ENCODE peak calls at places on chromosomes 5 and 9, in seven cellular contexts. O is IMR-90, I is HCT116, L is testis, S is thyroid gland, Z is endothelial cell of umbilical vein, U is H54. V is an unnamed sample.
A peak's percentile ranks its signal among the peaks of the same experiment; 100 is the strongest.

GRCh38 chr5:115872447-115872846 is 30.7 kb downstream of the AP3S1 start:
- DNase-seq in Z (no peak), L (no peak), S (no peak), U (no peak), O (no peak), I (no peak), V (no peak)

GRCh38 chr9:116112236-116112635 is 41.4 kb upstream of the PAPPA start:
- DNase-seq in L (no peak), O (peak; percentile 31), I (no peak), S (no peak), U (no peak), Z (peak; percentile 5), V (no peak)

GRCh38 chr9:23492126-23493002 is 333.7 kb downstream of the ELAVL2 start:
- DNase-seq in O (peak; percentile 0), Z (peak; percentile 64), S (no peak), L (no peak), I (no peak), U (peak; percentile 10), V (peak; percentile 6)

GRCh38 chr5:115559524-115559923 is 14.9 kb upstream of the FEM1C start:
- DNase-seq in Z (no peak), I (no peak), O (peak; percentile 82), U (no peak), L (no peak), S (no peak), V (no peak)

GRCh38 chr9:130286072-130286770 is 20.7 kb downstream of the HMCN2 start:
- DNase-seq in U (no peak), Z (no peak), O (no peak), I (no peak), S (no peak), L (no peak), V (no peak)

GRCh38 chr5:173210877-173211276 is 24.1 kb downstream of the NKX2-5 start:
- DNase-seq in O (no peak), I (no peak), U (no peak), S (no peak), L (no peak), Z (no peak), V (no peak)

GRCh38 chr9:130288926-130289705 is 23.6 kb downstream of the HMCN2 start:
- DNase-seq in U (no peak), I (no peak), L (no peak), S (peak; percentile 69), Z (no peak), O (no peak), V (no peak)

GRCh38 chr9:95131023-95131943 is 186.2 kb downstream of the FANCC start:
- DNase-seq in I (peak; percentile 21), S (peak; percentile 73), Z (peak; percentile 66), U (peak; percentile 81), L (peak; percentile 87), O (peak; percentile 60), V (peak; percentile 33)

GRCh38 chr9:135306699-135307098 is 172.9 kb upstream of the PPP1R26 start:
- DNase-seq in S (no peak), L (no peak), O (no peak), U (no peak), Z (no peak), I (no peak), V (no peak)

GRCh38 chr5:34622046-34622435 is 34.1 kb upstream of the RAI14 start:
- DNase-seq in S (no peak), L (no peak), I (no peak), U (no peak), O (peak; percentile 36), Z (no peak), V (no peak)

GRCh38 chr9:70778568-70778967 is 342.9 kb downstream of the TRPM3 start:
- DNase-seq in Z (no peak), S (no peak), O (no peak), L (no peak), I (no peak), U (no peak), V (no peak)

GRCh38 chr9:99807276-99807852 is 14.3 kb upstream of the NR4A3 start:
- DNase-seq in U (peak; percentile 60), I (no peak), S (peak; percentile 86), Z (peak; percentile 61), L (peak; percentile 82), O (peak; percentile 59), V (peak; percentile 65)

GRCh38 chr9:95349109-95350038 is 31.9 kb upstream of the FANCC start:
- DNase-seq in I (no peak), U (no peak), L (no peak), Z (no peak), O (no peak), S (no peak), V (no peak)

GRCh38 chr5:151694035-151694485 is 7.3 kb upstream of the SPARC start:
- DNase-seq in S (no peak), I (no peak), O (no peak), Z (no peak), L (peak; percentile 95), U (no peak), V (no peak)

GRCh38 chr9:124834586-124834985 is 18.7 kb upstream of the WDR38 start:
- DNase-seq in O (peak; percentile 67), U (peak; percentile 87), Z (no peak), I (peak; percentile 84), S (peak; percentile 36), L (no peak), V (no peak)

GRCh38 chr5:61334224-61335196 is 2.5 kb downstream of the ZSWIM6 start:
- DNase-seq in S (peak; percentile 10), L (no peak), U (no peak), I (no peak), Z (peak; percentile 46), O (peak; percentile 76), V (no peak)

GRCh38 chr5:55338092-55338613 is 30.4 kb downstream of the MTREX start:
- DNase-seq in S (no peak), O (peak; percentile 2), I (no peak), L (no peak), Z (peak; percentile 31), U (no peak), V (no peak)

GRCh38 chr9:99660191-99660636 is 161.5 kb upstream of the NR4A3 start:
- DNase-seq in L (no peak), S (no peak), O (no peak), Z (no peak), U (no peak), I (no peak), V (no peak)

GRCh38 chr5:128052764-128053163 is 30.8 kb upstream of the SLC12A2 start:
- DNase-seq in O (peak; percentile 35), Z (no peak), S (no peak), I (no peak), L (no peak), U (no peak), V (no peak)

GRCh38 chr9:2727966-2728613 is 10.8 kb downstream of the KCNV2 start:
- DNase-seq in O (peak; percentile 71), L (peak; percentile 71), Z (peak; percentile 76), I (peak; percentile 4), U (no peak), S (peak; percentile 46), V (peak; percentile 78)

GRCh38 chr5:157828949-157829639 is 29.9 kb downstream of the CLINT1 start:
- DNase-seq in O (no peak), U (peak; percentile 8), Z (peak; percentile 19), S (no peak), I (no peak), L (no peak), V (peak; percentile 48)

GRCh38 chr9:129164246-129164930 is 13.7 kb downstream of the IER5L start:
- DNase-seq in Z (no peak), O (peak; percentile 53), U (no peak), S (no peak), I (no peak), L (peak; percentile 74), V (no peak)

GRCh38 chr5:15807248-15807647 is 307.3 kb downstream of the FBXL7 start:
- DNase-seq in S (no peak), Z (no peak), I (no peak), O (peak; percentile 13), L (peak; percentile 25), U (no peak), V (no peak)

GRCh38 chr5:74974451-74975089 is 77.8 kb downstream of the GCNT4 start:
- DNase-seq in Z (no peak), L (no peak), O (no peak), I (no peak), S (no peak), U (no peak), V (no peak)
- TF ChIP-seq POLR2A in Z (no peak), L (no peak), O (no peak), I (no peak), S (no peak), U (no peak), V (no peak)

DNA sequence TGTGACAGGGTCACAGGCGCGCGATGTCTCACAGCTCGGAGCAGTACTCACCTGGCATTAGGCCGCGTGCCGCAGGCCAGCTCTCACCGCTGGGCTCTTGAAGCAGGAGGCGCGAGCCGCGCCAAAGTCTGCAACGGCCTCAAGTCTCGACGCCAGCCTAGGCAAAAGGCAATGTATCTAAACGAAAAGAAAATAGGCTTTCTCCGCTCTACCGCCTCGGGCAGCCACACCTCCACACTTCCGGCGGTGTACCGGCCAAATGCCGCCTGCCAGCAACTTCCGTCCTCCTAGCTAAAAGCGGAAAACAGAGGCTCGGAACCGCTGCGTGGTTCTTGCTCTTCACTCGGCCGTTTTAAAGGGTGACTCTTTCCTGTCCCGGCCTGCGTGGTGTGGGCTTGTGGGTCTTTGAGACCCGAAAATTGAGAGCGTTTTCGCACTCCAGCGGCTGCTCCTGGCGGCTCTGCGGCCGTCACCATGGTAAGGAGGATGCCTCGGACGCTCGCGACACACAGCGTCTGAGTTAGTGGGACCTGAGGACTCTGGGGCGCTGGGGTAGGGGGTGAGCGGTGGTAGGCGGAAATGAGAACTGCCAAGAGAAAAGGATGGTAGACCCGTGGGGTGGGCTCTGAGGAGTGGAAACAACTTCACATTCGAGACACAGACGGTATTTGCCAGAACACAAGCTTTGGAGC is at the start of the genes GFM2 and NSA2:
- DNase-seq in O (peak; percentile 94), S (peak; percentile 93), Z (peak; percentile 97), U (peak; percentile 44), L (peak; percentile 96), I (peak; percentile 91), V (peak; percentile 96)
- TF ChIP-seq POLR2A in O (peak; percentile 61), S (no peak), Z (peak; percentile 63), U (peak; percentile 30), L (no peak), I (peak; percentile 46), V (peak; percentile 66)

GRCh38 chr5:170280090-170280493 is 17.5 kb downstream of the LCP2 start:
- DNase-seq in Z (no peak), S (peak; percentile 20), L (peak; percentile 66), O (no peak), I (no peak), U (no peak), V (no peak)

GRCh38 chr5:170283296-170283695 is 14.3 kb downstream of the LCP2 start:
- DNase-seq in S (no peak), I (no peak), O (no peak), L (no peak), U (no peak), Z (no peak), V (peak; percentile 49)

GRCh38 chr5:170277953-170278352 is 19.6 kb downstream of the LCP2 start:
- DNase-seq in S (peak; percentile 84), Z (no peak), O (no peak), L (no peak), I (no peak), U (no peak), V (no peak)

GRCh38 chr5:170275376-170275994 is 22.1 kb downstream of the LCP2 start:
- DNase-seq in S (no peak), Z (no peak), L (no peak), U (no peak), O (no peak), I (no peak), V (no peak)

GRCh38 chr5:170278611-170279500 is 18.7 kb downstream of the LCP2 start:
- DNase-seq in L (no peak), O (no peak), Z (no peak), U (no peak), S (peak; percentile 29), I (no peak), V (peak; percentile 88)
- TF ChIP-seq POLR2A in L (no peak), O (no peak), Z (no peak), U (no peak), S (no peak), I (no peak), V (peak; percentile 43)

GRCh38 chr9:136662656-136663310 is at the start of gene EGFL7:
- DNase-seq in O (no peak), S (peak; percentile 41), U (no peak), I (no peak), Z (peak; percentile 82), L (no peak), V (peak; percentile 56)
- TF ChIP-seq POLR2A in O (no peak), S (no peak), U (no peak), I (no peak), Z (peak; percentile 100), L (no peak), V (peak; percentile 68)